ENCODE peak calls at places on chromosomes 1 and 21, in nine cellular contexts. L, V, N, P, Z, U, W, A and M are unnamed samples.

GRCh38 chr1:75310067-75310466 is 175.9 kb downstream of the LHX8 start:
- DNase-seq in L (no peak), V (no peak), N (peak; percentile 14), P (no peak), Z (no peak), U (peak; percentile 16), W (no peak), A (no peak), M (no peak)

GRCh38 chr1:19495000-19495656 is 9.8 kb upstream of the CAPZB start:
- DNase-seq in L (no peak), V (no peak), N (no peak), P (no peak), Z (no peak), U (no peak), W (no peak), A (no peak), M (no peak)

GRCh38 chr1:31335007-31335406 is 37.9 kb downstream of the FABP3 start:
- DNase-seq in L (no peak), V (no peak), N (peak; percentile 65), P (peak; percentile 22), Z (peak; percentile 36), U (peak; percentile 67), W (peak; percentile 32), A (no peak), M (no peak)

GRCh38 chr1:43531453-43531905 is 796 bp downstream of the PTPRF start:
- DNase-seq in L (no peak), V (no peak), N (peak; percentile 71), P (no peak), Z (peak; percentile 62), U (peak; percentile 44), W (no peak), A (no peak), M (no peak)

GRCh38 chr1:246492611-246493245 is 14.4 kb downstream of the SMYD3 start:
- DNase-seq in L (no peak), V (peak; percentile 90), N (peak; percentile 83), P (peak; percentile 39), Z (peak; percentile 56), U (peak; percentile 78), W (peak; percentile 39), A (no peak), M (no peak)

GRCh38 chr1:112509005-112509659 is 367 bp downstream of the WNT2B start:
- DNase-seq in L (no peak), V (no peak), N (peak; percentile 73), P (no peak), Z (no peak), U (peak; percentile 13), W (no peak), A (peak; percentile 66), M (no peak)

GRCh38 chr1:175221548-175222175 is 29.1 kb upstream of the KIAA0040 start:
- DNase-seq in L (no peak), V (peak; percentile 72), N (peak; percentile 85), P (no peak), Z (peak; percentile 54), U (peak; percentile 43), W (no peak), A (no peak), M (peak; percentile 68)

GRCh38 chr1:201156346-201156745 is 2.1 kb upstream of the TMEM9 start:
- DNase-seq in L (no peak), V (no peak), N (no peak), P (no peak), Z (no peak), U (no peak), W (no peak), A (peak; percentile 11), M (no peak)

GRCh38 chr1:242718967-242719366 is 194.5 kb upstream of the PLD5 start:
- DNase-seq in L (no peak), V (no peak), N (peak; percentile 34), P (no peak), Z (no peak), U (no peak), W (no peak), A (no peak), M (no peak)

GRCh38 chr1:182549346-182549745 is 39.7 kb downstream of the RNASEL start:
- DNase-seq in L (no peak), V (peak; percentile 57), N (no peak), P (no peak), Z (no peak), U (no peak), W (no peak), A (no peak), M (no peak)

GRCh38 chr1:8077120-8077573 is 51.0 kb upstream of the ERRFI1 start:
- DNase-seq in L (peak; percentile 82), V (no peak), N (no peak), P (no peak), Z (peak; percentile 48), U (peak; percentile 94), W (peak; percentile 88), A (no peak), M (peak; percentile 47)

GRCh38 chr1:18630511-18631495 is at the start of gene PAX7:
- DNase-seq in L (no peak), V (no peak), N (peak; percentile 93), P (no peak), Z (no peak), U (no peak), W (no peak), A (no peak), M (no peak)

GRCh38 chr21:45975017-45975595 is 6.5 kb upstream of the COL6A1 start:
- DNase-seq in L (peak; percentile 95), V (no peak), N (peak; percentile 65), P (no peak), Z (no peak), U (no peak), W (peak; percentile 10), A (peak; percentile 80), M (no peak)

GRCh38 chr1:2956571-2956970 is 64.7 kb upstream of the ACTRT2 start:
- DNase-seq in L (no peak), V (no peak), N (no peak), P (no peak), Z (no peak), U (no peak), W (no peak), A (no peak), M (no peak)

GRCh38 chr21:42431196-42431595 is 27.5 kb downstream of the UBASH3A start:
- DNase-seq in L (no peak), V (no peak), N (no peak), P (no peak), Z (peak; percentile 42), U (no peak), W (no peak), A (no peak), M (no peak)

GRCh38 chr21:42559326-42559725 is 45.7 kb downstream of the SLC37A1 start:
- DNase-seq in L (peak; percentile 43), V (no peak), N (no peak), P (no peak), Z (no peak), U (no peak), W (no peak), A (peak; percentile 31), M (peak; percentile 31)

GRCh38 chr1:205245096-205245495 is 17.4 kb downstream of the TMCC2 start:
- DNase-seq in L (peak; percentile 36), V (no peak), N (no peak), P (no peak), Z (no peak), U (no peak), W (no peak), A (no peak), M (no peak)

GRCh38 chr1:233885196-233886028 is 19.1 kb upstream of the SLC35F3 start:
- DNase-seq in L (no peak), V (no peak), N (no peak), P (no peak), Z (no peak), U (no peak), W (no peak), A (no peak), M (no peak)

GRCh38 chr1:93608188-93609109 is 73.2 kb downstream of the BCAR3 start:
- DNase-seq in L (peak; percentile 54), V (no peak), N (no peak), P (no peak), Z (no peak), U (peak; percentile 89), W (no peak), A (no peak), M (no peak)
- TF ChIP-seq POLR2AphosphoS5 in L (no peak), V (no peak), N (no peak), P (no peak), Z (no peak), U (no peak), W (no peak), A (no peak), M (no peak)

GRCh38 chr1:151504252-151504651 is 6.9 kb upstream of the CGN start:
- DNase-seq in L (no peak), V (no peak), N (no peak), P (no peak), Z (no peak), U (no peak), W (no peak), A (no peak), M (no peak)

GRCh38 chr1:151501474-151501873 is 9.7 kb upstream of the CGN start:
- DNase-seq in L (no peak), V (no peak), N (peak; percentile 72), P (no peak), Z (no peak), U (no peak), W (no peak), A (no peak), M (no peak)

GRCh38 chr1:151502035-151502728 is 9.0 kb upstream of the CGN start:
- DNase-seq in L (no peak), V (no peak), N (no peak), P (no peak), Z (no peak), U (no peak), W (no peak), A (no peak), M (no peak)

GRCh38 chr1:151502859-151503509 is 8.2 kb upstream of the CGN start:
- DNase-seq in L (no peak), V (no peak), N (no peak), P (no peak), Z (no peak), U (no peak), W (no peak), A (no peak), M (no peak)

DNA sequence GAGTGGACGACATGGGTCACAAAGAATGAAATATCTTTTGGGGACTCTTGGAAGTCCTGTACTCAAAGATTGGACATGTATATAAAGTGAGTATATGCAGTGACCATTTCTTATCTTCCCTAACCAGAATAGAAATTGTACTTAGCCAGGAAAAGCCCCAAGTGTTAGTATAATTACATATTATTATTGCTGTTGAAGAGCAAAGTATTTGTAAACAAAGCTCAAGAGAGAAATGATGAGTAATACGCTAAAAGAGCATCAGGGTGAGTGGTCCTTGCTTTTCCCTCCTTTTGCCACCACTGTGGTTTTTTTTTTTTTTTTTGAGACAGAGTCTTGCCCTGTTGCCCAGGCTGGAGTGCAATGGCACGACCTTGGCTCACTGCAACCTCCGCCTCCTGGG is 6.4 kb upstream of the CGN start:
- DNase-seq in L (no peak), V (no peak), N (no peak), P (no peak), Z (no peak), U (no peak), W (no peak), A (no peak), M (no peak)
- H3K4me1 ChIP-seq in L (no peaks in the 10 kb centered on the region), V (no peaks in the 10 kb centered on the region), N (peaks cover 3% of the 10 kb centered on the region), P (no peaks in the 10 kb centered on the region), Z (no peaks in the 10 kb centered on the region), U (no peaks in the 10 kb centered on the region), W (peaks cover 46% of the 10 kb centered on the region), A (no peaks in the 10 kb centered on the region), M (no peaks in the 10 kb centered on the region)

GRCh38 chr1:12556368-12556930 is 61.6 kb downstream of the DHRS3 start:
- DNase-seq in L (peak; percentile 91), V (peak; percentile 95), N (peak; percentile 49), P (no peak), Z (peak; percentile 54), U (no peak), W (no peak), A (peak; percentile 77), M (peak; percentile 86)
- TF ChIP-seq POLR2AphosphoS5 in L (peak; percentile 81), V (peak; percentile 89), N (no peak), P (no peak), Z (peak; percentile 91), U (no peak), W (no peak), A (no peak), M (peak; percentile 82)

GRCh38 chr1:16018749-16019515 is 1.1 kb upstream of the HSPB7 start:
- DNase-seq in L (no peak), V (no peak), N (no peak), P (no peak), Z (no peak), U (no peak), W (no peak), A (no peak), M (no peak)
- H3K4me1 ChIP-seq in L (peaks cover 78% of the 10 kb centered on the region), V (peaks cover 33% of the 10 kb centered on the region), N (peaks cover 26% of the 10 kb centered on the region), P (peaks cover 31% of the 10 kb centered on the region), Z (peaks cover 6% of the 10 kb centered on the region), U (no peaks in the 10 kb centered on the region), W (peaks cover 12% of the 10 kb centered on the region), A (peaks cover 31% of the 10 kb centered on the region), M (peaks cover 11% of the 10 kb centered on the region)